ENCODE peak calls at places on chromosome 7, in six cellular contexts. One of them, this sample, is unnamed.

GRCh38 chr7:2523941-2524807 is 4.6 kb downstream of the LFNG start:
- DNase-seq in HEK293T: no peak
- DNase-seq in HuH-7.5: no peak
- DNase-seq in heart left ventricle: peak
- DNase-seq in ovary: no peak
- DNase-seq in activated gamma-delta T cell treated with Interleukin-2 at 50 U/mL for 16 hours: no peak
- DNase-seq in this sample: peak

GRCh38 chr7:48149058-48149457 is 22.2 kb upstream of the ABCA13 start:
- DNase-seq in heart left ventricle: no peak
- DNase-seq in HEK293T: no peak
- DNase-seq in ovary: no peak
- DNase-seq in activated gamma-delta T cell treated with Interleukin-2 at 50 U/mL for 16 hours: no peak
- DNase-seq in HuH-7.5: no peak
- DNase-seq in this sample: no peak

GRCh38 chr7:14332155-14332554 is 342.7 kb upstream of the ETV1 start:
- DNase-seq in heart left ventricle: peak
- DNase-seq in ovary: no peak
- DNase-seq in activated gamma-delta T cell treated with Interleukin-2 at 50 U/mL for 16 hours: no peak
- DNase-seq in HuH-7.5: no peak
- DNase-seq in HEK293T: no peak
- DNase-seq in this sample: peak

GRCh38 chr7:101134399-101134980 is 7.6 kb downstream of the SERPINE1 start:
- DNase-seq in heart left ventricle: no peak
- DNase-seq in HuH-7.5: no peak
- DNase-seq in activated gamma-delta T cell treated with Interleukin-2 at 50 U/mL for 16 hours: no peak
- DNase-seq in ovary: no peak
- DNase-seq in HEK293T: no peak
- DNase-seq in this sample: no peak

GRCh38 chr7:84701524-84702306 is 485.1 kb downstream of the SEMA3D start:
- DNase-seq in activated gamma-delta T cell treated with Interleukin-2 at 50 U/mL for 16 hours: no peak
- DNase-seq in HuH-7.5: no peak
- DNase-seq in ovary: no peak
- DNase-seq in heart left ventricle: no peak
- DNase-seq in HEK293T: peak
- DNase-seq in this sample: no peak

GRCh38 chr7:28364082-28364481 is 48.2 kb upstream of the CREB5 start:
- DNase-seq in heart left ventricle: no peak
- DNase-seq in ovary: no peak
- DNase-seq in HEK293T: no peak
- DNase-seq in HuH-7.5: no peak
- DNase-seq in activated gamma-delta T cell treated with Interleukin-2 at 50 U/mL for 16 hours: no peak
- DNase-seq in this sample: no peak

GRCh38 chr7:134234216-134234615 is 82.5 kb downstream of the SLC35B4 start:
- DNase-seq in HuH-7.5: no peak
- DNase-seq in heart left ventricle: no peak
- DNase-seq in activated gamma-delta T cell treated with Interleukin-2 at 50 U/mL for 16 hours: no peak
- DNase-seq in ovary: no peak
- DNase-seq in HEK293T: no peak
- DNase-seq in this sample: no peak

GRCh38 chr7:39154815-39155214 is 177.1 kb downstream of the POU6F2 start:
- DNase-seq in HuH-7.5: no peak
- DNase-seq in activated gamma-delta T cell treated with Interleukin-2 at 50 U/mL for 16 hours: no peak
- DNase-seq in HEK293T: no peak
- DNase-seq in ovary: no peak
- DNase-seq in heart left ventricle: no peak
- DNase-seq in this sample: no peak

GRCh38 chr7:26619348-26619747 is 245.0 kb downstream of the SKAP2 start:
- DNase-seq in ovary: no peak
- DNase-seq in heart left ventricle: no peak
- DNase-seq in HEK293T: no peak
- DNase-seq in HuH-7.5: no peak
- DNase-seq in activated gamma-delta T cell treated with Interleukin-2 at 50 U/mL for 16 hours: no peak
- DNase-seq in this sample: no peak

GRCh38 chr7:136006208-136006607 is 29.0 kb upstream of the MTPN start:
- DNase-seq in HEK293T: no peak
- DNase-seq in activated gamma-delta T cell treated with Interleukin-2 at 50 U/mL for 16 hours: no peak
- DNase-seq in heart left ventricle: no peak
- DNase-seq in ovary: no peak
- DNase-seq in HuH-7.5: no peak
- DNase-seq in this sample: no peak

GRCh38 chr7:51255536-51256243 is 60.9 kb downstream of the COBL start:
- DNase-seq in HuH-7.5: no peak
- DNase-seq in ovary: no peak
- DNase-seq in HEK293T: no peak
- DNase-seq in activated gamma-delta T cell treated with Interleukin-2 at 50 U/mL for 16 hours: no peak
- DNase-seq in heart left ventricle: no peak
- DNase-seq in this sample: no peak

GRCh38 chr7:128167316-128167691 is 73.8 kb upstream of the LEP start:
- DNase-seq in HEK293T: peak
- DNase-seq in ovary: peak
- DNase-seq in HuH-7.5: no peak
- DNase-seq in activated gamma-delta T cell treated with Interleukin-2 at 50 U/mL for 16 hours: no peak
- DNase-seq in heart left ventricle: no peak
- DNase-seq in this sample: no peak

This sample was measured in left ventricle myocardium inferior.